ENCODE peak calls at places on chromosome 3, in six cellular contexts. S is skeletal muscle cell, M is ovary, N is A549, D is heart left ventricle, V is brain microvascular endothelial cell. Z is an unnamed sample.
A peak's percentile ranks its signal among the peaks of the same experiment; 100 is the strongest.

GRCh38 chr3:188974856-188975611 is 196.7 kb upstream of the TPRG1 start:
- DNase-seq in D (no peak), M (no peak), N (no peak), S (peak; percentile 58), V (no peak), Z (no peak)

GRCh38 chr3:29453278-29453961 is 172.5 kb downstream of the RBMS3 start:
- DNase-seq in V (no peak), M (no peak), S (no peak), N (no peak), D (peak; percentile 51), Z (peak; percentile 53)

GRCh38 chr3:99119312-99119810 is 217.9 kb upstream of the DCBLD2 start:
- DNase-seq in V (no peak), S (no peak), D (no peak), M (no peak), N (no peak), Z (no peak)

GRCh38 chr3:188294823-188295487 is 141.0 kb downstream of the LPP start:
- DNase-seq in V (peak; percentile 93), M (no peak), N (peak; percentile 50), D (no peak), S (peak; percentile 86), Z (no peak)

GRCh38 chr3:126913524-126913923 is 69.4 kb upstream of the PLXNA1 start:
- DNase-seq in V (no peak), S (no peak), M (no peak), N (no peak), D (no peak), Z (no peak)

GRCh38 chr3:187274977-187275338 is 16.6 kb downstream of the MASP1 start:
- DNase-seq in S (no peak), N (no peak), D (no peak), V (no peak), M (no peak), Z (no peak)

GRCh38 chr3:44894485-44894884 is 20.1 kb downstream of the TGM4 start:
- DNase-seq in V (no peak), S (no peak), M (no peak), N (no peak), D (no peak), Z (no peak)

GRCh38 chr3:83684199-83684598 is 1274.6 kb upstream of the CADM2 start:
- DNase-seq in N (no peak), D (no peak), S (no peak), M (no peak), V (no peak), Z (no peak)

GRCh38 chr3:72428803-72429202 is 419.4 kb downstream of the SHQ1 start:
- DNase-seq in M (no peak), N (no peak), S (no peak), D (no peak), V (no peak), Z (no peak)

GRCh38 chr3:127674099-127674792 is 1.5 kb downstream of the ABTB1 start:
- DNase-seq in D (no peak), V (no peak), S (no peak), M (peak; percentile 34), N (no peak), Z (no peak)

GRCh38 chr3:10519236-10519635 is 13.8 kb upstream of the ATP2B2 start:
- DNase-seq in D (peak; percentile 7), V (no peak), M (peak; percentile 4), N (no peak), S (no peak), Z (no peak)

GRCh38 chr3:174737966-174738365 is 121.2 kb upstream of the NAALADL2 start:
- DNase-seq in V (no peak), N (no peak), D (no peak), M (no peak), S (no peak), Z (no peak)

GRCh38 chr3:4979401-4980228 is at the start of gene BHLHE40:
- DNase-seq in V (no peak), N (no peak), S (no peak), D (peak; percentile 59), M (no peak), Z (no peak)

GRCh38 chr3:154060606-154061380 is 60.4 kb upstream of the ARHGEF26 start:
- DNase-seq in D (no peak), V (peak; percentile 55), M (no peak), S (peak; percentile 23), N (no peak), Z (no peak)

GRCh38 chr3:144770813-144771400 is 799.3 kb downstream of the DIPK2A start:
- DNase-seq in V (peak; percentile 49), M (no peak), N (no peak), S (no peak), D (no peak), Z (peak; percentile 44)

GRCh38 chr3:184730924-184731323 is 19.1 kb upstream of the MAGEF1 start:
- DNase-seq in M (no peak), S (no peak), N (no peak), V (no peak), D (no peak), Z (no peak)

GRCh38 chr3:182605882-182606611 is 187.3 kb upstream of the ATP11B start:
- DNase-seq in S (no peak), V (no peak), N (no peak), M (no peak), D (no peak), Z (no peak)

GRCh38 chr3:134249935-134250716 is 533 bp downstream of the RYK start:
- DNase-seq in V (peak; percentile 24), M (peak; percentile 75), S (no peak), N (peak; percentile 29), D (peak; percentile 67), Z (peak; percentile 58)

GRCh38 chr3:170493712-170494182 is 75.1 kb downstream of the CLDN11 start:
- DNase-seq in V (peak; percentile 72), D (no peak), S (peak; percentile 76), M (no peak), N (no peak), Z (no peak)

GRCh38 chr3:136078421-136079364 is 113.2 kb downstream of the PPP2R3A start:
- DNase-seq in V (no peak), D (no peak), S (no peak), M (no peak), N (peak; percentile 6), Z (peak; percentile 54)

GRCh38 chr3:147371141-147371540 is 35.2 kb downstream of the ZIC4 start:
- DNase-seq in M (no peak), V (no peak), N (no peak), D (no peak), S (no peak), Z (no peak)
- H3K4me3 ChIP-seq in M (no peak overlapping the region), V (no peak overlapping the region), N (no peak overlapping the region), D (no peak overlapping the region), S (no peak overlapping the region), Z (no peak overlapping the region)

GRCh38 chr3:50502225-50502583 is 1.2 kb downstream of the CACNA2D2 start:
- DNase-seq in S (no peak), N (no peak), D (no peak), M (no peak), V (no peak), Z (no peak)

GRCh38 chr3:50503504-50503903 is at the start of gene CACNA2D2:
- DNase-seq in D (peak; percentile 76), M (peak; percentile 87), N (peak; percentile 33), S (no peak), V (no peak), Z (peak; percentile 28)

GRCh38 chr3:50504681-50505080 is 1.2 kb upstream of the CACNA2D2 start:
- DNase-seq in M (no peak), N (no peak), V (no peak), S (no peak), D (no peak), Z (no peak)

GRCh38 chr3:50502584-50503423 is 630 bp downstream of the CACNA2D2 start:
- DNase-seq in V (no peak), S (no peak), N (no peak), M (peak; percentile 47), D (no peak), Z (no peak)

DNA sequence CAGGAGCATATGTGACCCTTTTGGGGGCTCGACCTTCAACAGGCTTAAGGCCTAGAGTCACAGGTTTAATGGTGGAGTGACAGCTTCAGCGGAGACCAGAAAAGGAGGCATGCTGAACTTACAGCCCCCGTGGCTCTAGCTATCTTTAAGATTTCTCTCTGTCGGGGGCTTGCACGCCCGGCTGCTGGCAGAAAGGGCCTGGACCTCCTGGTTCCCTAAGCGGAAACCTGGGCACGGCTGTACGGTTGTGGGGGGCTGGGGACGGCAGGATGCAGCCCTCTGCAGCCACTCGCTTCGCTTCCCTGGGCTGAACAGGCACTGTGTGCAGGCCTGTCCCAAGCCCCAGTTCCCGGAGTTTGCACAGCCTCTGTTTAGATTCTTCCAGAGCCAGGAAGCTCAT is 513 bp upstream of the CACNA2D2 start:
- DNase-seq in S (no peak), D (no peak), V (no peak), M (no peak), N (no peak), Z (no peak)
- H3K4me3 ChIP-seq in S (no peak overlapping the region), D (peak overlapping the region; percentile 20), V (no peak overlapping the region), M (peak overlapping the region; percentile 45), N (peak overlapping the region; percentile 67), Z (no peak overlapping the region)

GRCh38 chr3:57157666-57158065 is 7.5 kb downstream of the IL17RD start:
- DNase-seq in V (no peak), S (no peak), D (no peak), N (no peak), M (no peak), Z (no peak)

GRCh38 chr3:57160046-57160730 is 5.0 kb downstream of the IL17RD start:
- DNase-seq in V (no peak), S (no peak), M (peak; percentile 82), N (no peak), D (peak; percentile 69), Z (no peak)

GRCh38 chr3:57160731-57161086 is 4.4 kb downstream of the IL17RD start:
- DNase-seq in D (no peak), M (no peak), N (no peak), V (no peak), S (no peak), Z (no peak)

GRCh38 chr3:57158813-57159678 is 6.1 kb downstream of the IL17RD start:
- DNase-seq in V (no peak), D (no peak), S (no peak), M (no peak), N (no peak), Z (peak; percentile 62)

GRCh38 chr3:57158316-57158715 is 6.8 kb downstream of the IL17RD start:
- DNase-seq in N (no peak), S (no peak), M (no peak), D (no peak), V (no peak), Z (no peak)
- H3K4me3 ChIP-seq in N (no peak overlapping the region), S (no peak overlapping the region), M (no peak overlapping the region), D (no peak overlapping the region), V (no peak overlapping the region), Z (no peak overlapping the region)

GRCh38 chr3:179452166-179452544 is 885 bp upstream of the GNB4 start:
- DNase-seq in S (peak; percentile 44), V (peak; percentile 80), D (no peak), N (no peak), M (no peak), Z (peak; percentile 2)
- H3K4me3 ChIP-seq in S (peak overlapping the region; percentile 88), V (peak overlapping the region; percentile 82), D (peak overlapping the region; percentile 43), N (no peak overlapping the region), M (peak overlapping the region; percentile 58), Z (peak overlapping the region; percentile 73)

DNA sequence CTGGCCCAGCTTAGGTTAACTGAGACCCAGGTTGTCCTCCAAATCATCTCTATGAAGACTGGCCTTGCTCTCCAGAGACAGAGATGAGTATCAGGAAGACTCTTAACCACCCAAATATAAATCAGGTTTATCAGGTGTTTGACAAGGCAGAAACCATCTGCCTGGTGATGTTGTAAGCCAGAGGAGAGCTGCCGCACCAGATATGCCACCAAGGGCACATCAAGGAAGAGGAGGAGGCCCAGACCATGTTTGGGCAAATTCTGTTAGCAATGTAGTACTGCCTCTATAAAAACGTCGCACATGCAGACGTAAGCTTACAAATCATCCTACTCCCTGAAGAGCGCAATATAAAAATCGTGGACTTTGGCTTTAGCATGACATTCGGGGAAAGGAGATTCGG is 21.0 kb upstream of the RPL32 start:
- DNase-seq in N (no peak), M (no peak), V (no peak), D (no peak), S (no peak), Z (no peak)
- H3K4me3 ChIP-seq in N (no peak overlapping the region), M (no peak overlapping the region), V (no peak overlapping the region), D (no peak overlapping the region), S (no peak overlapping the region), Z (no peak overlapping the region)